ENCODE peak calls at places on chromosome 16, in four cellular contexts. H is adipocyte, G is endodermal cell, W is esophagus squamous epithelium. T is an unnamed sample.

GRCh38 chr16:55056585-55057520 is 126.2 kb downstream of the IRX5 start:
- DNase-seq in G (peak; percentile 90), H (peak; percentile 31), W (no peak), T (no peak)

GRCh38 chr16:58442547-58442946 is 50.3 kb downstream of the GINS3 start:
- DNase-seq in G (no peak), H (no peak), W (no peak), T (no peak)

GRCh38 chr16:23835390-23836077 is at the start of gene PRKCB:
- DNase-seq in W (peak; percentile 57), H (peak; percentile 29), G (peak; percentile 97), T (peak; percentile 49)

GRCh38 chr16:57462978-57463362 is 491 bp downstream of the POLR2C start:
- DNase-seq in G (no peak), W (no peak), H (peak; percentile 39), T (no peak)

GRCh38 chr16:57012353-57012752 is 23.0 kb downstream of the NLRC5 start:
- DNase-seq in W (no peak), H (no peak), G (peak; percentile 64), T (no peak)

GRCh38 chr16:53999841-54000240 is 286.7 kb downstream of the IRX3 start:
- DNase-seq in W (no peak), G (no peak), H (peak; percentile 41), T (peak; percentile 46)

GRCh38 chr16:15857779-15858560 is 1.1 kb upstream of the MYH11 start:
- DNase-seq in W (no peak), H (peak; percentile 80), G (peak; percentile 83), T (peak; percentile 61)

GRCh38 chr16:30113711-30114333 is 485 bp upstream of the GDPD3 start:
- DNase-seq in G (no peak), H (no peak), W (no peak), T (no peak)

GRCh38 chr16:86798247-86799041 is 220.1 kb downstream of the FOXL1 start:
- DNase-seq in W (no peak), H (no peak), G (no peak), T (no peak)

DNA sequence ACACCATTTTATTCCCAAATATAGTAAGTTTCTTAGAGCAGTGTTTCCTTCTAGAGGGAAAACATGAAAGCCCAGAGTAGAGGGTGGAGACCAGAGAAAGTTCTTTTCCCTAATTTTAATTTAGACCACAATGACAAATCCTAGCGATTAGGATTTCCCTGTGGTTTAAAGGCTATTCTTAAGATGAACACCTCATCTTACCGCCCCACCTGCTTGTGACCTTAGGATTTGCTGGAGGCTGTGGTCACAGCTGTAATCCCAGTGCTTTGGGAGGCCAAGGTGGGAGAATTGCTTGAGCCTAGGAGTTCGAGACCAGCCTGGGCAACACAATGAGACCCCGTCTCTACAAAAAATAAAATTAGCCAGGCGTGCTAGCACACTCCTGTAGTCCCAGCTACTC is 51.1 kb downstream of the GPRC5B start:
- DNase-seq in G (no peak), W (no peak), H (no peak), T (peak; percentile 21)
- H3K4me1 ChIP-seq in G (no peaks in the 10 kb centered on the region), W (no peaks in the 10 kb centered on the region), H (peaks cover 53% of the 10 kb centered on the region), T (peaks cover 3% of the 10 kb centered on the region)

GRCh38 chr16:19859166-19859565 is 25.5 kb downstream of the GPRC5B start:
- DNase-seq in H (no peak), W (no peak), G (no peak), T (no peak)

GRCh38 chr16:19861811-19862327 is 22.8 kb downstream of the GPRC5B start:
- DNase-seq in W (no peak), H (no peak), G (peak; percentile 82), T (no peak)

GRCh38 chr16:19860146-19861030 is 24.3 kb downstream of the GPRC5B start:
- DNase-seq in G (peak; percentile 71), H (peak; percentile 69), W (no peak), T (peak; percentile 8)

GRCh38 chr16:19859603-19860002 is 25.0 kb downstream of the GPRC5B start:
- DNase-seq in G (no peak), H (no peak), W (no peak), T (no peak)

GRCh38 chr16:19861069-19861468 is 23.6 kb downstream of the GPRC5B start:
- DNase-seq in G (no peak), W (no peak), H (no peak), T (no peak)
- H3K4me1 ChIP-seq in G (peaks cover 11% of the 10 kb centered on the region), W (no peaks in the 10 kb centered on the region), H (peaks cover 3% of the 10 kb centered on the region), T (no peaks in the 10 kb centered on the region)

GRCh38 chr16:50557046-50557445 is 8.8 kb downstream of the NKD1 start:
- DNase-seq in G (no peak), W (no peak), H (no peak), T (no peak)
- H3K4me1 ChIP-seq in G (no peaks in the 10 kb centered on the region), W (no peaks in the 10 kb centered on the region), H (peaks cover 3% of the 10 kb centered on the region), T (no peaks in the 10 kb centered on the region)

GRCh38 chr16:82882249-82882648 is 255.5 kb downstream of the CDH13 start:
- DNase-seq in G (no peak), W (no peak), H (no peak), T (no peak)

GRCh38 chr16:82884320-82884898 is 257.6 kb downstream of the CDH13 start:
- DNase-seq in G (no peak), W (no peak), H (no peak), T (no peak)

GRCh38 chr16:82881517-82881916 is 254.7 kb downstream of the CDH13 start:
- DNase-seq in G (no peak), H (no peak), W (no peak), T (no peak)

GRCh38 chr16:82880361-82880760 is 253.6 kb downstream of the CDH13 start:
- DNase-seq in W (no peak), H (no peak), G (no peak), T (no peak)

DNA sequence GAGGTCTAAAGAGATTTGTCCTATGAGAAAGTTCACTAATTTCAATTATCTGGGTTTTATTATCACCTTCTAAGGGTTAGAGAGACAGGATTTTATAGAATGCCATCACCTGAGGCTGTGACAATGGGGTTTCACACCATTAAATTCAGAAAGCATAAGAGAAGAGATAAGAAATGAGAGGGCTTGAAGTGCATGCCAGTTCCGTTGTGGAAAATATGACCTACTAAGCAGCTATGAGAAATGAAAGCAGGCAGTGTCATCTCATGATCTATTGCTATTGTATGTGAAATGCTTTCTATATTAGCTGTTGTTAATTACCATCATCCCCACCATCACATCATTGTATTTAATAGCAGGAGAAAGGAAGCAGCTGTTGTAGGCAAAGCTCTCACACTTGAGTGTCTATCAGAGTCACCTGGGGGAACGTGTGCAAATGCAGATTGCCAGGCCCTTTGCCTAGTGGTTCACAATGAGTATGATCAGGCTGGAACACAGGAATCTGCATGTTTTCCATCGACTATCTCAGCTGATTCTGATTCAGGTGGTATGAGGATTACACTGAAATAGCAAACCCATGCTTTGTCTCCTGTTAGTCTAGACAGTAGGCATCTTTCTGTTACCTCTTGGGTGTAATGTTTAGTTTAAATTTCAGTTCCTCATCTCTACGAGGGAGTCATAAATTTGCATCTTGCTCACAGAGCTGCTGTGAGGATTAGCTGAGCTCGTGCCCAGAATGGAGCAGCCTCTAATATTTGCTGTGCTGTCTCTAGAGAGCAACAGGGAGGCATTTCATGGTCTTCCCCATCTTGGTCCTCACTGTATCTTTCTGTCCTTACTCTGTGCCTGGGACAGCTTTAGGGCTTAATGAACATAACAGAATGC is 256.5 kb downstream of the CDH13 start:
- DNase-seq in G (no peak), W (no peak), H (no peak), T (no peak)
- H3K4me1 ChIP-seq in G (peaks cover 5% of the 10 kb centered on the region), W (no peaks in the 10 kb centered on the region), H (no peaks in the 10 kb centered on the region), T (no peaks in the 10 kb centered on the region)

GRCh38 chr16:627458-628239 is 3.1 kb upstream of the WFIKKN1 start:
- DNase-seq in G (no peak), W (no peak), H (no peak), T (no peak)

GRCh38 chr16:630815-631405 is at the start of gene WFIKKN1:
- DNase-seq in G (peak; percentile 87), H (no peak), W (no peak), T (no peak)

GRCh38 chr16:628321-629061 is 2.3 kb upstream of the WFIKKN1 start:
- DNase-seq in G (no peak), H (no peak), W (no peak), T (no peak)

GRCh38 chr16:630024-630814 is 566 bp upstream of the WFIKKN1 start:
- DNase-seq in H (no peak), G (no peak), W (no peak), T (no peak)

DNA sequence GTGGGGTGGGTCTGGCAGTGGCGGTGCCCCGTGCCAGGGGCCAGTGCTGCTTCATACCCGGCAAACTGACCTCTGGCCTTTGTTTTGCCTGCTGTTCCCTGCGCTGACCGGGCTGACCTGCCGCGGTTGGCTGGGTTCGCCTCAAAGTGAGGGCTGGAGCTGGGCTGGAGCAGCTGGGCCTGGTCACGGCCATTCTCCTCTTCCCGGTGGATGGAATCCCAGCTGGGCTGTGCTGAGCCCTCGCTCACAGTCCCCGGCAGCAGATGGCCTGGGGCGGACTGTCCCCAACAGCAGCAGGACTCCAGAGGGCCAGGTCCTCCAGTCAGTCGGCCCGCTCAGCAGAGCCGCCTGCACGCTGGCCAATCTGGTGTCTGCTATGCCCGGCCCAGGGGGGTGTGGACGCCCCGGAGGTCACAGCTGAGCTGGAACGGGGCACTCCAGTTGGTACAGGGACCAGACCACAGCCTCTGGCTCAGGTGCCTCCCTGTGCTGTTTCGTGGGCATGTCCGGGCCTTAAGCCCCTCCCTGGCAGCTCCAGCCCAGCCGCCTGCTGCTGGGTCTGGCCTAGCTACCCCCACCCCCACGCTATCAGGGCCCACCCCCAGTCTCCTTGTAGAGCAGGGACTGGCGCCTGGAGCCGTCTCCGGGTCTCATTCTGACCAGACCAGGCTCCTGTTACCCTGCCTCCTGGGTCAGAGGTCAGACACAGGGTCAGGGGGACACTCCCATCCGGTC is 1.3 kb upstream of the WFIKKN1 start:
- DNase-seq in H (no peak), G (no peak), W (no peak), T (no peak)
- H3K4me1 ChIP-seq in H (peaks cover 22% of the 10 kb centered on the region), G (peaks cover 9% of the 10 kb centered on the region), W (peaks cover 29% of the 10 kb centered on the region), T (peaks cover 2% of the 10 kb centered on the region)

GRCh38 chr16:3874242-3874641 is 6.3 kb downstream of the CREBBP start:
- DNase-seq in H (no peak), W (no peak), G (no peak), T (no peak)
- H3K4me1 ChIP-seq in H (peaks cover 79% of the 10 kb centered on the region), W (peaks cover 35% of the 10 kb centered on the region), G (peaks cover 11% of the 10 kb centered on the region), T (peaks cover 24% of the 10 kb centered on the region)

GRCh38 chr16:20906225-20906870 is 5.8 kb downstream of the LYRM1 start:
- DNase-seq in W (no peak), H (peak; percentile 92), G (no peak), T (peak; percentile 93)

GRCh38 chr16:20904507-20905079 is 4.0 kb downstream of the LYRM1 start:
- DNase-seq in W (no peak), H (peak; percentile 52), G (no peak), T (peak; percentile 59)

GRCh38 chr16:20903889-20904506 is 3.4 kb downstream of the LYRM1 start:
- DNase-seq in G (no peak), H (no peak), W (no peak), T (no peak)

GRCh38 chr16:20906871-20907255 is 6.3 kb downstream of the LYRM1 start:
- DNase-seq in G (no peak), W (no peak), H (no peak), T (no peak)

GRCh38 chr16:20905576-20905975 is 5.0 kb downstream of the LYRM1 start:
- DNase-seq in W (no peak), G (no peak), H (no peak), T (no peak)
- H3K4me1 ChIP-seq in W (peaks cover 26% of the 10 kb centered on the region), G (no peaks in the 10 kb centered on the region), H (peaks cover 84% of the 10 kb centered on the region), T (peaks cover 48% of the 10 kb centered on the region)

GRCh38 chr16:48287239-48287638 is 39.9 kb upstream of the ABCC11 start:
- DNase-seq in H (no peak), G (no peak), W (no peak), T (no peak)

GRCh38 chr16:48282636-48283263 is 35.4 kb upstream of the ABCC11 start:
- DNase-seq in G (no peak), W (no peak), H (no peak), T (no peak)

GRCh38 chr16:48279199-48279598 is 31.9 kb upstream of the ABCC11 start:
- DNase-seq in H (no peak), G (no peak), W (no peak), T (peak; percentile 4)

GRCh38 chr16:48284772-48285409 is 37.6 kb upstream of the ABCC11 start:
- DNase-seq in W (no peak), H (no peak), G (no peak), T (no peak)
- H3K4me1 ChIP-seq in W (no peaks in the 10 kb centered on the region), H (peaks cover 16% of the 10 kb centered on the region), G (no peaks in the 10 kb centered on the region), T (no peaks in the 10 kb centered on the region)

T was measured in fibroblast of lung.